ENCODE peak calls at places on chromosomes 11 and 22, in eight cellular contexts. Z is stimulated activated CD8-positive, alpha-beta memory T cell treated with anti-CD3 and anti-CD28 coated beads, Interleukin-2, amount 100 ng/mL, for 1 hour; P is AML-193; Q is CD8-positive, alpha-beta memory T cell; A is Caki2; Y is heart right ventricle; V is sigmoid colon; K is EL. S is an unnamed sample.

GRCh38 chr11:45337583-45338360 is 51.6 kb upstream of the SYT13 start:
- DNase-seq in P (no peak), V (no peak), Y (no peak), A (no peak), Z (no peak), Q (no peak), K (no peak), S (no peak)

GRCh38 chr11:47437746-47438418 is 11.1 kb downstream of the RAPSN start:
- DNase-seq in K (no peak), Y (peak), A (no peak), Q (no peak), Z (no peak), V (peak), P (no peak), S (no peak)

GRCh38 chr11:10410106-10410843 is 44.8 kb upstream of the AMPD3 start:
- DNase-seq in Q (no peak), K (no peak), A (no peak), Y (no peak), P (no peak), Z (no peak), V (no peak), S (no peak)

GRCh38 chr22:17952273-17952801 is 72.0 kb downstream of the MICAL3 start:
- DNase-seq in A (peak), P (no peak), V (peak), Q (no peak), Z (no peak), K (no peak), Y (no peak), S (no peak)

GRCh38 chr11:132523929-132524328 is 1008.4 kb downstream of the OPCML start:
- DNase-seq in V (no peak), Y (no peak), P (no peak), A (no peak), Q (no peak), Z (no peak), K (no peak), S (no peak)

GRCh38 chr11:37050311-37050710 is 452.3 kb upstream of the RAG2 start:
- DNase-seq in Y (no peak), Z (no peak), A (no peak), Q (no peak), P (no peak), V (no peak), K (no peak), S (no peak)

GRCh38 chr11:132855516-132855915 is 676.8 kb downstream of the OPCML start:
- DNase-seq in Q (no peak), Y (no peak), A (no peak), K (peak), V (no peak), P (no peak), Z (no peak), S (no peak)

GRCh38 chr11:57324154-57324885 is 432 bp downstream of the TNKS1BP1 start:
- DNase-seq in Y (peak), K (peak), P (no peak), Z (no peak), Q (no peak), A (peak), V (peak), S (no peak)

GRCh38 chr11:69644071-69644961 is 3.4 kb downstream of the CCND1 start:
- DNase-seq in V (peak), Y (peak), P (no peak), Z (no peak), A (peak), Q (no peak), K (peak), S (no peak)

GRCh38 chr11:128908391-128909246 is 17.5 kb downstream of the KCNJ5 start:
- DNase-seq in Z (no peak), K (peak), Q (no peak), P (peak), Y (peak), A (no peak), V (peak), S (peak)

GRCh38 chr11:131561486-131561885 is 191.1 kb downstream of the NTM start:
- DNase-seq in V (no peak), P (no peak), Z (no peak), K (no peak), A (no peak), Q (no peak), Y (no peak), S (no peak)

GRCh38 chr22:21926728-21927127 is 25.9 kb downstream of the PPM1F start:
- DNase-seq in Y (no peak), K (no peak), A (no peak), Q (no peak), P (no peak), Z (no peak), V (no peak), S (no peak)

GRCh38 chr11:87722756-87723599 is 452.3 kb downstream of the RAB38 start:
- DNase-seq in V (no peak), Y (peak), Z (no peak), K (peak), A (peak), P (peak), Q (no peak), S (no peak)

GRCh38 chr22:37609240-37610152 is 862 bp downstream of the GGA1 start:
- DNase-seq in A (no peak), Z (no peak), Y (no peak), V (no peak), Q (no peak), P (no peak), K (peak), S (no peak)

S was measured in HL-60.